ENCODE peak calls at places on chromosomes 11 and 22, in ten cellular contexts. L is heart left ventricle, Q is tibial artery, Y is transverse colon, B is AG04449, I is psoas muscle, D is stomach, C is GM12865, N is AG04450, E is uterus. R is an unnamed sample.

GRCh38 chr11:26106713-26107112 is 225.2 kb upstream of the ANO3 start:
- DNase-seq in L (no peak), I (no peak), B (no peak), N (no peak), Y (no peak), D (no peak), C (no peak), E (no peak), Q (no peak), R (no peak)

GRCh38 chr11:77470504-77470903 is 3.4 kb downstream of the PAK1 start:
- DNase-seq in C (peak; percentile 75), D (no peak), Q (no peak), E (no peak), I (no peak), Y (no peak), B (no peak), N (no peak), L (no peak), R (no peak)

GRCh38 chr11:84958295-84958694 is 668.8 kb downstream of the DLG2 start:
- DNase-seq in N (no peak), B (no peak), C (no peak), I (no peak), Y (no peak), L (no peak), Q (no peak), E (no peak), D (no peak), R (no peak)

GRCh38 chr11:116276051-116277044 is 496.4 kb downstream of the BUD13 start:
- DNase-seq in E (peak; percentile 62), Q (peak; percentile 76), L (peak; percentile 88), D (peak; percentile 82), B (no peak), I (peak; percentile 72), C (peak; percentile 82), Y (peak; percentile 86), N (peak; percentile 2), R (no peak)

GRCh38 chr22:25551396-25551795 is 13.1 kb upstream of the GRK3 start:
- DNase-seq in E (no peak), B (no peak), C (no peak), Y (no peak), I (no peak), L (no peak), N (no peak), D (no peak), Q (no peak), R (no peak)

GRCh38 chr22:37050913-37051628 is 471 bp upstream of the KCTD17 start:
- DNase-seq in E (no peak), L (no peak), D (no peak), B (no peak), Y (no peak), I (no peak), Q (no peak), N (no peak), C (no peak), R (no peak)

GRCh38 chr11:3220521-3221407 is 2.2 kb upstream of the MRGPRG start:
- DNase-seq in N (no peak), C (no peak), Q (peak; percentile 65), E (peak; percentile 11), I (no peak), B (no peak), Y (peak; percentile 7), L (peak; percentile 49), D (peak; percentile 24), R (no peak)

GRCh38 chr11:134267966-134268365 is 8.2 kb upstream of the GLB1L3 start:
- DNase-seq in N (no peak), L (no peak), Q (no peak), I (no peak), Y (no peak), D (no peak), C (no peak), B (no peak), E (no peak), R (no peak)

GRCh38 chr22:37627545-37627944 is 11.9 kb upstream of the SH3BP1 start:
- DNase-seq in I (no peak), C (peak; percentile 55), E (no peak), D (no peak), Q (peak; percentile 68), Y (peak; percentile 61), N (no peak), L (peak; percentile 75), B (no peak), R (no peak)

GRCh38 chr11:77147668-77148321 is 19.7 kb downstream of the MYO7A start:
- DNase-seq in Y (peak; percentile 46), C (no peak), D (peak; percentile 44), E (no peak), B (no peak), L (peak; percentile 56), Q (no peak), N (no peak), I (no peak), R (no peak)

GRCh38 chr22:27718186-27719032 is 83.1 kb downstream of the MN1 start:
- DNase-seq in C (no peak), N (peak; percentile 69), Y (peak; percentile 57), I (peak; percentile 84), D (peak; percentile 33), Q (peak; percentile 89), L (peak; percentile 79), E (peak; percentile 72), B (peak; percentile 73), R (peak; percentile 56)

GRCh38 chr11:101880208-101880607 is 34.6 kb upstream of the CEP126 start:
- DNase-seq in E (no peak), B (no peak), Q (no peak), I (no peak), L (no peak), N (no peak), Y (no peak), C (peak; percentile 54), D (no peak), R (peak; percentile 52)

GRCh38 chr11:821513-822371 is 3.0 kb downstream of the PNPLA2 start:
- DNase-seq in Y (no peak), I (peak; percentile 57), Q (no peak), D (no peak), E (no peak), C (no peak), B (no peak), N (no peak), L (no peak), R (no peak)
- H3K4me3 ChIP-seq in Y (no peak overlapping the region), I (peak overlapping the region; percentile 88), Q (peak overlapping the region; percentile 88), D (no peak overlapping the region), E (no peak overlapping the region), C (no peak overlapping the region), B (peak overlapping the region; percentile 72), N (peak overlapping the region; percentile 78), L (no peak overlapping the region), R (peak overlapping the region; percentile 88)

DNA sequence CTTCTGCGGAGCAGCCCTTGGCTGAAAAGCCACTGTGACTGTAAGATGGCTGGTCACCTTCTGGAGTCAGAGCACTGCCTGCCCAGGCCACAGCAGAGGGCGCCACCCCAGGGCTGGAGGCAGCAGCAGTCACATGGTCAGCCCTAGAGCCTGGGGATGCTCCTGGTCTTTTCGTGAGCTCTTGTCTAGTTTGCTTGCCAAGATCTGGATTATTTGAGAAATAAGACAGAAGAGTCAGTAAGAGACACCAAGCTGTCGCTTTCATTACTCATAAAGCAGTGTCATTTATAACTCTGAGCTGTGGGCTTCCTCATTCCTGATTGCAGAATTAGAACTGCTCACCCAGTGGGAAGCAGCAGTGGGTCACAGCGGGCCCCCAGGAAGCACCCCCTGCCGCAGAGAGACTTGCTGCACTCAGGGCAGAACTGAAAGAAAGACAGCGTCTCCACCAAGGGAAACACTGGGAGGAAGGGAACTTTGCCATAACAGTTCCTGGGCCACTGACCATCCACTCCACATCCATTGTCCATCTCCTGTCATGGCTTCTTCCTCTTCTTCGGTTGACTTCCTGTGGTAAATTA is 56.7 kb downstream of the PPP6R2 start:
- DNase-seq in Y (peak; percentile 41), C (peak; percentile 16), I (peak; percentile 46), E (no peak), B (no peak), D (peak; percentile 42), Q (no peak), N (no peak), L (peak; percentile 68), R (no peak)
- TF ChIP-seq CTCF in Y (peak; percentile 42), C (peak; percentile 43), I (peak; percentile 29), E (no peak), B (peak; percentile 55), D (peak; percentile 36), Q (no peak), N (peak; percentile 28), L (no peak), R (peak; percentile 59)

GRCh38 chr11:75240381-75241035 is at the start of gene TPBGL:
- DNase-seq in I (no peak), C (no peak), N (no peak), B (no peak), Q (peak; percentile 55), D (peak; percentile 23), Y (no peak), L (no peak), E (peak; percentile 57), R (no peak)

GRCh38 chr11:75241036-75241905 is 697 bp downstream of the TPBGL start:
- DNase-seq in Q (peak; percentile 84), C (peak; percentile 69), D (peak; percentile 87), N (peak; percentile 34), E (peak; percentile 87), I (peak; percentile 84), L (peak; percentile 95), B (no peak), Y (peak; percentile 87), R (no peak)

GRCh38 chr11:75238595-75239245 is 1.9 kb upstream of the TPBGL start:
- DNase-seq in I (no peak), E (no peak), D (peak; percentile 13), Q (no peak), C (no peak), B (no peak), L (no peak), N (no peak), Y (no peak), R (no peak)

GRCh38 chr11:75241906-75242644 is 1.5 kb downstream of the TPBGL start:
- DNase-seq in D (peak; percentile 11), E (no peak), L (no peak), Q (peak; percentile 60), Y (no peak), I (no peak), B (no peak), N (no peak), C (no peak), R (no peak)

DNA sequence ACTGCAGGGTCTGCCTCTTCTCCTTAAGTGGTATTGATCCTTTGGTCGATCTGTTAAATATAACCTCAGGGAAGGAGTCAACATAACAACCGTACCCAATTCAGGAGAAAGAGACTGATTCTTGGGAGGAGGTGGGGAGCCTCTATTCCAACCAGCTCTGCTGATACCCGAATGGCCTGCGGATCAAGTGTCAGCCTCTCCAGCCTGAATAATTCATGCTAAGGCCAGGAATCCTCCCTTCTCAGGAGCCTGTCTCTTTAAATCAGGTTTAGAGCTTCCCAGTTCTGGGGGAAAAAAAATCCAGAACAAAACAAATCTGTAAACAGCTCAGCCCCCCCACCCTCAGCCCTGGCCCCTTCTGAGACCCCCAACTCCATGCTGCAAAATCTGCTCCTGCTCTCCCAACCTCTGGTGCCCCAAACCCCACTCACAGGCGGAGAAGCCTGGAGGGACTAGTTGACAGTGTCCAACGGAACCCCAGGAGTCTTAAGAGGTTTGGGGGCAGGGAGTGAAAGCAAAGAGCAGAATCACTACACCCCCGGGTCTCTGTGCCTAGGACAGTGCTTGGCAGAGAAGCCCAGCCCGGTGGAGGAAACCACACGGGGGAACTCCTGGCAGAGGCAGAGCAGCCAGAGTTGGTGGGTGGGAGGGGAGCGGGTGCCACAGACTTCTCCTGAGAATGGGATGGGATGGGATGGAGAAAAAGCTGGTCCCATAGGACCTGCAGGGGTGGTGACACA is 853 bp upstream of the TPBGL start:
- DNase-seq in Y (no peak), B (no peak), D (peak; percentile 17), L (no peak), N (no peak), I (no peak), Q (peak; percentile 35), E (no peak), C (no peak), R (no peak)
- H3K4me3 ChIP-seq in Y (no peak overlapping the region), B (no peak overlapping the region), D (no peak overlapping the region), L (no peak overlapping the region), N (no peak overlapping the region), I (no peak overlapping the region), Q (no peak overlapping the region), E (no peak overlapping the region), C (no peak overlapping the region), R (no peak overlapping the region)

GRCh38 chr22:22576244-22576988 is 17.4 kb upstream of the PRAME start:
- DNase-seq in Y (peak; percentile 45), I (peak; percentile 43), Q (no peak), E (no peak), D (peak; percentile 49), L (no peak), B (no peak), N (no peak), C (peak; percentile 18), R (no peak)
- TF ChIP-seq CTCF in Y (peak; percentile 73), I (peak; percentile 46), Q (peak; percentile 35), E (peak; percentile 6), D (peak; percentile 50), L (peak; percentile 64), B (peak; percentile 87), N (peak; percentile 82), C (peak; percentile 65), R (peak; percentile 89)